ENCODE peak calls at places on chromosomes 5 and 9, in six cellular contexts. One of them, this sample, is unnamed.

GRCh38 chr9:97980479-97980803 is 2.7 kb upstream of the ANP32B start:
- DNase-seq in AG09319: no peak
- DNase-seq in ureter: no peak
- DNase-seq in iPS DF 6.9: no peak
- DNase-seq in stimulated activated CD4-positive, alpha-beta T cell treated with anti-CD3 and anti-CD28 coated beads, Interleukin-2, amount 100 ng/mL, for 48 hours: no peak
- DNase-seq in T-cell: no peak
- DNase-seq in this sample: no peak

GRCh38 chr5:6081727-6082210 is 296.6 kb downstream of the MED10 start:
- DNase-seq in AG09319: no peak
- DNase-seq in ureter: no peak
- DNase-seq in iPS DF 6.9: no peak
- DNase-seq in stimulated activated CD4-positive, alpha-beta T cell treated with anti-CD3 and anti-CD28 coated beads, Interleukin-2, amount 100 ng/mL, for 48 hours: no peak
- DNase-seq in T-cell: no peak
- DNase-seq in this sample: no peak

GRCh38 chr9:113875917-113876805 is at the start of gene ZNF618:
- DNase-seq in AG09319: no peak
- DNase-seq in ureter: no peak
- DNase-seq in iPS DF 6.9: no peak
- DNase-seq in stimulated activated CD4-positive, alpha-beta T cell treated with anti-CD3 and anti-CD28 coated beads, Interleukin-2, amount 100 ng/mL, for 48 hours: peak; percentile 14
- DNase-seq in T-cell: peak; percentile 13
- DNase-seq in this sample: peak; percentile 60

GRCh38 chr5:135951807-135952206 is 3.0 kb downstream of the LECT2 start:
- DNase-seq in AG09319: no peak
- DNase-seq in ureter: no peak
- DNase-seq in iPS DF 6.9: no peak
- DNase-seq in stimulated activated CD4-positive, alpha-beta T cell treated with anti-CD3 and anti-CD28 coated beads, Interleukin-2, amount 100 ng/mL, for 48 hours: no peak
- DNase-seq in T-cell: no peak
- DNase-seq in this sample: no peak

GRCh38 chr9:16871358-16872151 is 1.1 kb upstream of the BNC2 start:
- DNase-seq in AG09319: peak; percentile 61
- DNase-seq in ureter: peak; percentile 56
- DNase-seq in iPS DF 6.9: no peak
- DNase-seq in stimulated activated CD4-positive, alpha-beta T cell treated with anti-CD3 and anti-CD28 coated beads, Interleukin-2, amount 100 ng/mL, for 48 hours: no peak
- DNase-seq in T-cell: no peak
- DNase-seq in this sample: peak; percentile 79

GRCh38 chr5:146699129-146699528 is 179.4 kb downstream of the PPP2R2B start:
- DNase-seq in AG09319: no peak
- DNase-seq in ureter: no peak
- DNase-seq in iPS DF 6.9: no peak
- DNase-seq in stimulated activated CD4-positive, alpha-beta T cell treated with anti-CD3 and anti-CD28 coated beads, Interleukin-2, amount 100 ng/mL, for 48 hours: no peak
- DNase-seq in T-cell: no peak
- DNase-seq in this sample: no peak

GRCh38 chr9:22203371-22204138 is 194.4 kb upstream of the CDKN2B start:
- DNase-seq in AG09319: no peak
- DNase-seq in ureter: no peak
- DNase-seq in iPS DF 6.9: no peak
- DNase-seq in stimulated activated CD4-positive, alpha-beta T cell treated with anti-CD3 and anti-CD28 coated beads, Interleukin-2, amount 100 ng/mL, for 48 hours: no peak
- DNase-seq in T-cell: no peak
- DNase-seq in this sample: peak; percentile 27

GRCh38 chr5:180315762-180316212 is 23.9 kb upstream of the MAPK9 start:
- DNase-seq in AG09319: no peak
- DNase-seq in ureter: no peak
- DNase-seq in iPS DF 6.9: no peak
- DNase-seq in stimulated activated CD4-positive, alpha-beta T cell treated with anti-CD3 and anti-CD28 coated beads, Interleukin-2, amount 100 ng/mL, for 48 hours: peak; percentile 70
- DNase-seq in T-cell: peak; percentile 42
- DNase-seq in this sample: peak; percentile 48

GRCh38 chr5:171226096-171226495 is 83.0 kb upstream of the TLX3 start:
- DNase-seq in AG09319: no peak
- DNase-seq in ureter: no peak
- DNase-seq in iPS DF 6.9: no peak
- DNase-seq in stimulated activated CD4-positive, alpha-beta T cell treated with anti-CD3 and anti-CD28 coated beads, Interleukin-2, amount 100 ng/mL, for 48 hours: no peak
- DNase-seq in T-cell: no peak
- DNase-seq in this sample: no peak

GRCh38 chr9:93049491-93049890 is 9.0 kb upstream of the SUSD3 start:
- DNase-seq in AG09319: no peak
- DNase-seq in ureter: no peak
- DNase-seq in iPS DF 6.9: no peak
- DNase-seq in stimulated activated CD4-positive, alpha-beta T cell treated with anti-CD3 and anti-CD28 coated beads, Interleukin-2, amount 100 ng/mL, for 48 hours: no peak
- DNase-seq in T-cell: no peak
- DNase-seq in this sample: no peak

GRCh38 chr5:88556415-88556814 is 287.8 kb upstream of the TMEM161B start:
- DNase-seq in AG09319: no peak
- DNase-seq in ureter: no peak
- DNase-seq in iPS DF 6.9: no peak
- DNase-seq in stimulated activated CD4-positive, alpha-beta T cell treated with anti-CD3 and anti-CD28 coated beads, Interleukin-2, amount 100 ng/mL, for 48 hours: no peak
- DNase-seq in T-cell: no peak
- DNase-seq in this sample: no peak

GRCh38 chr9:133657120-133657661 is 21.0 kb downstream of the DBH start:
- DNase-seq in AG09319: no peak
- DNase-seq in ureter: no peak
- DNase-seq in iPS DF 6.9: no peak
- DNase-seq in stimulated activated CD4-positive, alpha-beta T cell treated with anti-CD3 and anti-CD28 coated beads, Interleukin-2, amount 100 ng/mL, for 48 hours: no peak
- DNase-seq in T-cell: no peak
- DNase-seq in this sample: peak; percentile 15

GRCh38 chr5:150458819-150459557 is 9.4 kb upstream of the RPS14 start:
- DNase-seq in AG09319: no peak
- DNase-seq in ureter: peak; percentile 83
- DNase-seq in iPS DF 6.9: no peak
- DNase-seq in stimulated activated CD4-positive, alpha-beta T cell treated with anti-CD3 and anti-CD28 coated beads, Interleukin-2, amount 100 ng/mL, for 48 hours: peak; percentile 96
- DNase-seq in T-cell: peak; percentile 71
- DNase-seq in this sample: peak; percentile 78

GRCh38 chr5:32538031-32538547 is 47.3 kb upstream of the SUB1 start:
- DNase-seq in AG09319: no peak
- DNase-seq in ureter: no peak
- DNase-seq in iPS DF 6.9: no peak
- DNase-seq in stimulated activated CD4-positive, alpha-beta T cell treated with anti-CD3 and anti-CD28 coated beads, Interleukin-2, amount 100 ng/mL, for 48 hours: peak; percentile 14
- DNase-seq in T-cell: peak; percentile 25
- DNase-seq in this sample: no peak

GRCh38 chr5:179858241-179858585 is 404 bp downstream of the MRNIP start:
- DNase-seq in AG09319: no peak
- DNase-seq in ureter: no peak
- DNase-seq in iPS DF 6.9: no peak
- DNase-seq in stimulated activated CD4-positive, alpha-beta T cell treated with anti-CD3 and anti-CD28 coated beads, Interleukin-2, amount 100 ng/mL, for 48 hours: peak; percentile 41
- DNase-seq in T-cell: peak; percentile 43
- DNase-seq in this sample: peak; percentile 53

GRCh38 chr5:87127956-87128687 is 139.6 kb upstream of the RASA1 start:
- DNase-seq in AG09319: no peak
- DNase-seq in ureter: no peak
- DNase-seq in iPS DF 6.9: no peak
- DNase-seq in stimulated activated CD4-positive, alpha-beta T cell treated with anti-CD3 and anti-CD28 coated beads, Interleukin-2, amount 100 ng/mL, for 48 hours: no peak
- DNase-seq in T-cell: no peak
- DNase-seq in this sample: peak; percentile 76

GRCh38 chr9:13493697-13494096 is 214.2 kb upstream of the MPDZ start:
- DNase-seq in AG09319: no peak
- DNase-seq in ureter: no peak
- DNase-seq in iPS DF 6.9: no peak
- DNase-seq in stimulated activated CD4-positive, alpha-beta T cell treated with anti-CD3 and anti-CD28 coated beads, Interleukin-2, amount 100 ng/mL, for 48 hours: no peak
- DNase-seq in T-cell: no peak
- DNase-seq in this sample: no peak

GRCh38 chr5:103402861-103403260 is 144.3 kb downstream of the MACIR start:
- DNase-seq in AG09319: no peak
- DNase-seq in ureter: no peak
- DNase-seq in iPS DF 6.9: no peak
- DNase-seq in stimulated activated CD4-positive, alpha-beta T cell treated with anti-CD3 and anti-CD28 coated beads, Interleukin-2, amount 100 ng/mL, for 48 hours: no peak
- DNase-seq in T-cell: no peak
- DNase-seq in this sample: no peak

GRCh38 chr5:151617841-151618710 is 26.9 kb upstream of the FAT2 start:
- DNase-seq in AG09319: no peak
- DNase-seq in ureter: no peak
- DNase-seq in iPS DF 6.9: no peak
- DNase-seq in stimulated activated CD4-positive, alpha-beta T cell treated with anti-CD3 and anti-CD28 coated beads, Interleukin-2, amount 100 ng/mL, for 48 hours: no peak
- DNase-seq in T-cell: no peak
- DNase-seq in this sample: no peak

GRCh38 chr9:72149231-72149975 is at the start of gene GDA:
- DNase-seq in AG09319: no peak
- DNase-seq in ureter: no peak
- DNase-seq in iPS DF 6.9: peak; percentile 9
- DNase-seq in stimulated activated CD4-positive, alpha-beta T cell treated with anti-CD3 and anti-CD28 coated beads, Interleukin-2, amount 100 ng/mL, for 48 hours: no peak
- DNase-seq in T-cell: no peak
- DNase-seq in this sample: no peak